ENCODE peak calls at places on chromosome 10, in seven cellular contexts. L, H, T, R, N, M and A are unnamed samples.

GRCh38 chr10:44882146-44882720 is 28.9 kb upstream of the TMEM72 start:
- DNase-seq in L (no peak), H (no peak), T (no peak), R (no peak), N (no peak), M (no peak), A (no peak)

GRCh38 chr10:33152146-33152545 is 182.3 kb downstream of the NRP1 start:
- DNase-seq in L (peak), H (no peak), T (no peak), R (no peak), N (no peak), M (peak), A (no peak)

GRCh38 chr10:11793762-11794479 is 29.2 kb upstream of the PROSER2 start:
- DNase-seq in L (no peak), H (peak), T (no peak), R (peak), N (no peak), M (peak), A (no peak)

GRCh38 chr10:112896722-112897121 is 53.3 kb upstream of the TCF7L2 start:
- DNase-seq in L (no peak), H (no peak), T (no peak), R (no peak), N (no peak), M (peak), A (no peak)

GRCh38 chr10:48464121-48464870 is 140.6 kb downstream of the ARHGAP22 start:
- DNase-seq in L (no peak), H (no peak), T (no peak), R (no peak), N (peak), M (no peak), A (no peak)

GRCh38 chr10:79072994-79073654 is 4.4 kb downstream of the ZMIZ1 start:
- DNase-seq in L (no peak), H (no peak), T (no peak), R (no peak), N (no peak), M (no peak), A (no peak)

GRCh38 chr10:88278912-88279311 is 304.2 kb downstream of the RNLS start:
- DNase-seq in L (no peak), H (no peak), T (no peak), R (no peak), N (no peak), M (peak), A (no peak)

GRCh38 chr10:116926426-116926825 is 77.1 kb downstream of the ENO4 start:
- DNase-seq in L (no peak), H (no peak), T (no peak), R (no peak), N (no peak), M (peak), A (no peak)

GRCh38 chr10:79312601-79313187 is 34.6 kb upstream of the PPIF start:
- DNase-seq in L (no peak), H (no peak), T (no peak), R (no peak), N (no peak), M (no peak), A (no peak)

GRCh38 chr10:32887481-32887880 is 70.5 kb downstream of the ITGB1 start:
- DNase-seq in L (no peak), H (no peak), T (no peak), R (no peak), N (no peak), M (no peak), A (no peak)

GRCh38 chr10:73908853-73909611 is 1.9 kb upstream of the PLAU start:
- DNase-seq in L (peak), H (peak), T (peak), R (peak), N (peak), M (peak), A (peak)

GRCh38 chr10:10545771-10546170 is 471.9 kb upstream of the CELF2 start:
- DNase-seq in L (no peak), H (no peak), T (no peak), R (no peak), N (no peak), M (no peak), A (no peak)

GRCh38 chr10:71603754-71604153 is 115.8 kb downstream of the C10orf105 start:
- DNase-seq in L (no peak), H (no peak), T (no peak), R (no peak), N (no peak), M (no peak), A (no peak)

GRCh38 chr10:113425596-113425995 is 127.3 kb upstream of the HABP2 start:
- DNase-seq in L (no peak), H (no peak), T (no peak), R (no peak), N (no peak), M (no peak), A (no peak)

GRCh38 chr10:51073461-51074237 is 638 bp upstream of the PRKG1 start:
- DNase-seq in L (peak), H (peak), T (no peak), R (peak), N (peak), M (no peak), A (no peak)

GRCh38 chr10:119191881-119192280 is 13.3 kb upstream of the PRDX3 start:
- DNase-seq in L (no peak), H (no peak), T (no peak), R (peak), N (no peak), M (no peak), A (no peak)

GRCh38 chr10:118721005-118721876 is 33.5 kb downstream of the CACUL1 start:
- DNase-seq in L (peak), H (peak), T (peak), R (peak), N (no peak), M (peak), A (peak)

GRCh38 chr10:43574035-43574892 is at the start of gene ZNF239:
- DNase-seq in L (peak), H (no peak), T (peak), R (peak), N (peak), M (peak), A (peak)

GRCh38 chr10:120132811-120133210 is 240.3 kb downstream of the SEC23IP start:
- DNase-seq in L (no peak), H (no peak), T (no peak), R (no peak), N (no peak), M (no peak), A (no peak)

GRCh38 chr10:3111626-3112220 is 44.4 kb downstream of the PFKP start:
- DNase-seq in L (peak), H (no peak), T (no peak), R (no peak), N (peak), M (no peak), A (no peak)

GRCh38 chr10:73860050-73860491 is 14.3 kb downstream of the CAMK2G start:
- DNase-seq in L (no peak), H (no peak), T (no peak), R (no peak), N (no peak), M (no peak), A (no peak)

GRCh38 chr10:106956216-106956915 is 208.1 kb downstream of the SORCS1 start:
- DNase-seq in L (no peak), H (no peak), T (no peak), R (no peak), N (no peak), M (no peak), A (no peak)

GRCh38 chr10:121216721-121217181 is 365.6 kb downstream of the WDR11 start:
- DNase-seq in L (no peak), H (no peak), T (peak), R (no peak), N (no peak), M (no peak), A (no peak)

GRCh38 chr10:93376372-93377296 is 105.5 kb downstream of the MYOF start:
- DNase-seq in L (peak), H (peak), T (peak), R (peak), N (peak), M (peak), A (no peak)

GRCh38 chr10:70571636-70572439 is 30.7 kb downstream of the PRF1 start:
- DNase-seq in L (no peak), H (no peak), T (no peak), R (no peak), N (peak), M (no peak), A (no peak)
- H3K27ac ChIP-seq in L (no peak), H (no peak), T (no peak), R (no peak), N (no peak), M (no peak), A (no peak)

GRCh38 chr10:101003639-101004206 is 4.1 kb downstream of the LZTS2 start:
- DNase-seq in L (no peak), H (no peak), T (no peak), R (no peak), N (no peak), M (no peak), A (no peak)
- H3K27ac ChIP-seq in L (no peak), H (no peak), T (peak), R (no peak), N (no peak), M (no peak), A (no peak)

GRCh38 chr10:80406249-80406648 is 2.1 kb upstream of the PRXL2A start:
- DNase-seq in L (no peak), H (no peak), T (no peak), R (no peak), N (no peak), M (no peak), A (no peak)

GRCh38 chr10:80405636-80406035 is 2.7 kb upstream of the PRXL2A start:
- DNase-seq in L (peak), H (peak), T (no peak), R (no peak), N (no peak), M (no peak), A (no peak)

GRCh38 chr10:80407836-80408197 is 534 bp upstream of the PRXL2A start:
- DNase-seq in L (no peak), H (peak), T (no peak), R (peak), N (no peak), M (peak), A (peak)

GRCh38 chr10:80408198-80409085 is at the start of gene PRXL2A:
- DNase-seq in L (peak), H (peak), T (peak), R (peak), N (peak), M (peak), A (peak)

GRCh38 chr10:80405035-80405434 is 3.3 kb upstream of the PRXL2A start:
- DNase-seq in L (no peak), H (no peak), T (no peak), R (no peak), N (no peak), M (no peak), A (no peak)
- H3K27ac ChIP-seq in L (peak), H (no peak), T (no peak), R (no peak), N (no peak), M (no peak), A (no peak)

GRCh38 chr10:86085136-86085535 is 281.5 kb downstream of the GRID1 start:
- DNase-seq in L (no peak), H (no peak), T (no peak), R (no peak), N (no peak), M (no peak), A (no peak)
- H3K27ac ChIP-seq in L (no peak), H (no peak), T (no peak), R (no peak), N (no peak), M (no peak), A (no peak)

DNA sequence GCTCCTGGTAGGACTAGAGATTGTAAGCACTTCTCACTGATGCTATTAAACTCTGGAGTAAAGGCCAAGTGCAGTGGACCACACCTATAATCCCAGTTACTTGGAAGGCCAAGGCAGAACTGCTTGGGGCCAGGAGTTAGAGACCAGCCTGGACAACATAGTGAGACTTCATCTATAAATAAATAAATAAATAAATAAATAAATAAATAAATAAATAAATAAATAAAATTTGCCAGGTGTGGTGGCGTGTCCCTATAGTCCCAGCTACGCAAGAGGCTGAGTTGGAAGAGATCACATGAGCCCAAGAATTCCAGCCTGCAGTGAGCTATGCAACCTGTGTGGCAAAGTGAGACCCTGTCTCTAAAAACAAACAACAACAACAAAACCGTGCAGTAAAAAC is 1475.7 kb downstream of the REEP3 start:
- DNase-seq in L (no peak), H (no peak), T (no peak), R (no peak), N (no peak), M (no peak), A (no peak)
- H3K27ac ChIP-seq in L (no peak), H (no peak), T (no peak), R (no peak), N (no peak), M (no peak), A (no peak)

GRCh38 chr10:14712991-14713422 is 61.7 kb downstream of the FAM107B start:
- DNase-seq in L (no peak), H (peak), T (no peak), R (peak), N (no peak), M (peak), A (no peak)
- H3K27ac ChIP-seq in L (no peak), H (no peak), T (no peak), R (peak), N (no peak), M (no peak), A (no peak)

GRCh38 chr10:6401066-6401465 is 179.0 kb downstream of the PRKCQ start:
- DNase-seq in L (no peak), H (no peak), T (no peak), R (no peak), N (no peak), M (peak), A (no peak)

GRCh38 chr10:6398419-6398818 is 181.7 kb downstream of the PRKCQ start:
- DNase-seq in L (no peak), H (no peak), T (no peak), R (no peak), N (no peak), M (peak), A (no peak)

GRCh38 chr10:6399241-6399701 is 180.8 kb downstream of the PRKCQ start:
- DNase-seq in L (peak), H (no peak), T (peak), R (peak), N (peak), M (peak), A (no peak)

GRCh38 chr10:6400331-6400730 is 179.7 kb downstream of the PRKCQ start:
- DNase-seq in L (no peak), H (no peak), T (peak), R (no peak), N (peak), M (no peak), A (no peak)

GRCh38 chr10:6399879-6400278 is 180.2 kb downstream of the PRKCQ start:
- DNase-seq in L (no peak), H (no peak), T (no peak), R (no peak), N (no peak), M (no peak), A (no peak)
- H3K27ac ChIP-seq in L (no peak), H (no peak), T (peak), R (peak), N (no peak), M (no peak), A (no peak)

GRCh38 chr10:103838095-103838395 is 17.3 kb downstream of the SH3PXD2A start:
- DNase-seq in L (no peak), H (no peak), T (no peak), R (no peak), N (no peak), M (no peak), A (no peak)
- H3K27ac ChIP-seq in L (peak), H (no peak), T (no peak), R (no peak), N (no peak), M (no peak), A (no peak)

GRCh38 chr10:62653254-62653653 is 151.3 kb upstream of the ADO start:
- DNase-seq in L (no peak), H (no peak), T (no peak), R (no peak), N (no peak), M (no peak), A (no peak)

GRCh38 chr10:62651341-62651740 is 153.2 kb upstream of the ADO start:
- DNase-seq in L (no peak), H (no peak), T (no peak), R (no peak), N (no peak), M (peak), A (no peak)

GRCh38 chr10:62650411-62650810 is 154.1 kb upstream of the ADO start:
- DNase-seq in L (no peak), H (no peak), T (no peak), R (no peak), N (no peak), M (peak), A (no peak)

GRCh38 chr10:62652114-62652513 is 152.4 kb upstream of the ADO start:
- DNase-seq in L (no peak), H (no peak), T (no peak), R (no peak), N (no peak), M (peak), A (no peak)

GRCh38 chr10:62652564-62652963 is 152.0 kb upstream of the ADO start:
- DNase-seq in L (no peak), H (no peak), T (no peak), R (no peak), N (no peak), M (no peak), A (no peak)
- H3K27ac ChIP-seq in L (no peak), H (no peak), T (no peak), R (no peak), N (no peak), M (no peak), A (no peak)

DNA sequence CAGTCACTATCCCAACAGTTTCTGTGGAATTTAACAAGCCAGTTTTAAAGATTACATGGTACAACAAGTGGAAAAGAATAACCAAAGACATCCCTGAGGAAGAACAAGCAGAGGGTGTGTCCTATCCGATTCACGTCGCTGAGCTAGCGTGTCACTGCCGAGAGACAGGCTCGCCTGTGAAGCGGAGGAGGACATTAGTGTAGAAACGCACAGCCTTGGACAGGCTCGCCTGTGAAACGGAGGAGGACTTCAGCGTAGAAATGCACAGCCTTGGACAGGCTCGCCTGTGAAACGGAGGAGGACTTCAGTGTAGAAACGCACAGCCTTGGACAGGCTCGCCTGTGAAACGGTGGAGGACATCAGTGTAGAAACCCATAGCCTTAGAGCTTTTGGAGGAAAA is 52.7 kb upstream of the INPP5A start:
- DNase-seq in L (no peak), H (no peak), T (no peak), R (no peak), N (no peak), M (no peak), A (no peak)
- H3K27ac ChIP-seq in L (no peak), H (no peak), T (no peak), R (no peak), N (no peak), M (no peak), A (no peak)